ENCODE peak calls at places on chromosomes 6 and 20, in ten cellular contexts. Z is pancreas; D is psoas muscle; S is CD4-positive, alpha-beta T cell; V is GM20000; P is ovary; I is HCT116; H is osteocyte; X is fibroblast of lung; A is progenitor cell of endocrine pancreas. L is an unnamed sample.
A peak's percentile ranks its signal among the peaks of the same experiment; 100 is the strongest.

GRCh38 chr6:10414766-10415592 is at the start of gene TFAP2A:
- DNase-seq in Z (no peak), H (no peak), A (no peak), X (peak; percentile 29), S (no peak), P (no peak), D (peak; percentile 35), I (no peak), V (no peak), L (no peak)

GRCh38 chr20:38706482-38706881 is 17.8 kb upstream of the SLC32A1 start:
- DNase-seq in Z (no peak), S (no peak), X (no peak), V (no peak), I (no peak), H (no peak), D (no peak), P (no peak), A (no peak), L (no peak)

GRCh38 chr20:10352934-10353866 is 80.8 kb downstream of the MKKS start:
- DNase-seq in D (no peak), V (no peak), A (no peak), P (no peak), X (peak; percentile 80), Z (no peak), S (no peak), I (no peak), H (no peak), L (no peak)

GRCh38 chr20:54122681-54123586 is 50.9 kb downstream of the CYP24A1 start:
- DNase-seq in P (no peak), D (no peak), S (no peak), H (no peak), X (no peak), A (no peak), Z (no peak), I (no peak), V (no peak), L (no peak)

GRCh38 chr6:53273356-53273755 is 75.4 kb downstream of the ELOVL5 start:
- DNase-seq in P (no peak), I (no peak), V (no peak), D (no peak), H (no peak), A (no peak), X (no peak), Z (no peak), S (no peak), L (no peak)

GRCh38 chr20:44615169-44615791 is 32.9 kb downstream of the PKIG start:
- DNase-seq in P (peak; percentile 55), I (no peak), A (no peak), V (no peak), S (no peak), D (no peak), H (no peak), X (peak; percentile 15), Z (no peak), L (no peak)

GRCh38 chr20:63455568-63455859 is 16.9 kb downstream of the KCNQ2 start:
- DNase-seq in D (no peak), H (no peak), Z (no peak), S (no peak), X (no peak), V (no peak), A (no peak), P (no peak), I (no peak), L (no peak)

GRCh38 chr6:101286146-101286545 is 107.4 kb upstream of the GRIK2 start:
- DNase-seq in Z (no peak), P (no peak), D (no peak), H (no peak), A (no peak), I (no peak), V (no peak), X (no peak), S (no peak), L (no peak)

GRCh38 chr20:64161595-64162238 is 2.5 kb upstream of the MYT1 start:
- DNase-seq in I (no peak), Z (peak; percentile 75), V (peak; percentile 74), D (no peak), X (peak; percentile 47), H (no peak), P (peak; percentile 73), A (peak; percentile 72), S (peak; percentile 13), L (peak; percentile 22)

GRCh38 chr6:150005761-150006651 is 19.3 kb downstream of the RAET1L start:
- DNase-seq in V (no peak), A (peak; percentile 8), I (no peak), P (no peak), S (no peak), D (no peak), Z (no peak), X (no peak), H (peak; percentile 75), L (no peak)

GRCh38 chr20:24100370-24101011 is 111.9 kb upstream of the GGTLC1 start:
- DNase-seq in D (no peak), X (peak; percentile 22), S (peak; percentile 51), I (peak; percentile 18), V (peak; percentile 29), P (no peak), A (peak; percentile 35), H (no peak), Z (no peak), L (no peak)
- TF ChIP-seq CTCF in D (peak; percentile 46), X (peak; percentile 54), S (peak; percentile 80), I (peak; percentile 70), V (peak; percentile 71), P (no peak), A (peak; percentile 86), H (peak; percentile 71), Z (peak; percentile 55), L (peak; percentile 78)

GRCh38 chr6:8548979-8549378 is 113.6 kb upstream of the SLC35B3 start:
- DNase-seq in X (no peak), P (no peak), Z (no peak), S (no peak), H (no peak), D (no peak), I (no peak), A (no peak), V (no peak), L (no peak)

GRCh38 chr6:8551386-8551785 is 116.0 kb upstream of the SLC35B3 start:
- DNase-seq in H (no peak), Z (no peak), D (no peak), S (no peak), I (no peak), A (no peak), P (no peak), X (no peak), V (no peak), L (no peak)

GRCh38 chr6:8549381-8549780 is 114.0 kb upstream of the SLC35B3 start:
- DNase-seq in Z (no peak), A (no peak), V (no peak), X (no peak), P (no peak), S (no peak), I (no peak), D (no peak), H (no peak), L (no peak)

GRCh38 chr6:8543714-8544113 is 108.4 kb upstream of the SLC35B3 start:
- DNase-seq in V (no peak), P (no peak), I (no peak), A (no peak), Z (no peak), S (no peak), H (no peak), D (no peak), X (no peak), L (no peak)

DNA sequence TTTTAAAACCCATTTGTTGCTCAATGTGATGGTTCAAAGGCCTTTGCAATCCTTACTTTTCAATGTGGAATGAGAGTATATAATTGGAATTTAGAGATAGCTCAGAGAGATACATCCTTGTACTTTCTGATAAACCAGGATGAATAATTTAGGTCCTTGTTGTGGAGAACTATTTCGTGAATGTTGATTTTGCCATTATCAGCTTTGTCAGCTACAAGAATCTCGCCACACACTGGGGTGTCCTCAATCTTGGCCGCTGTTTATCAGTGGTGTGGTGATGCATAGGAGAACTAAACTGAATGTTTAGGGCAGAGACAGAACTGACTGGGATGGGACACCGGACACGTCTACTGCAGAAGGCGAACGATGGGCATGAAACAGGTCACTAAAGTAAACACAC is 111.2 kb upstream of the SLC35B3 start:
- DNase-seq in S (no peak), D (no peak), A (no peak), P (no peak), H (no peak), V (no peak), X (no peak), I (no peak), Z (no peak), L (no peak)
- TF ChIP-seq CTCF in S (no peak), D (no peak), A (no peak), P (no peak), H (no peak), V (no peak), X (no peak), I (no peak), Z (no peak), L (no peak)

GRCh38 chr6:125526007-125526720 is 223.3 kb upstream of the HEY2 start:
- DNase-seq in V (no peak), D (no peak), H (no peak), I (no peak), X (no peak), P (no peak), A (no peak), S (no peak), Z (no peak), L (no peak)

GRCh38 chr6:125528614-125529013 is 220.8 kb upstream of the HEY2 start:
- DNase-seq in X (no peak), I (no peak), P (no peak), A (no peak), S (no peak), H (no peak), Z (no peak), V (no peak), D (no peak), L (no peak)

GRCh38 chr6:125524356-125524755 is 222.6 kb upstream of the HDDC2 start:
- DNase-seq in S (no peak), D (no peak), V (no peak), P (no peak), X (no peak), I (no peak), A (no peak), Z (no peak), H (no peak), L (no peak)

GRCh38 chr6:125533710-125534397 is 215.6 kb upstream of the HEY2 start:
- DNase-seq in X (no peak), I (no peak), V (no peak), A (peak; percentile 10), S (no peak), H (no peak), P (no peak), Z (no peak), D (no peak), L (no peak)

DNA sequence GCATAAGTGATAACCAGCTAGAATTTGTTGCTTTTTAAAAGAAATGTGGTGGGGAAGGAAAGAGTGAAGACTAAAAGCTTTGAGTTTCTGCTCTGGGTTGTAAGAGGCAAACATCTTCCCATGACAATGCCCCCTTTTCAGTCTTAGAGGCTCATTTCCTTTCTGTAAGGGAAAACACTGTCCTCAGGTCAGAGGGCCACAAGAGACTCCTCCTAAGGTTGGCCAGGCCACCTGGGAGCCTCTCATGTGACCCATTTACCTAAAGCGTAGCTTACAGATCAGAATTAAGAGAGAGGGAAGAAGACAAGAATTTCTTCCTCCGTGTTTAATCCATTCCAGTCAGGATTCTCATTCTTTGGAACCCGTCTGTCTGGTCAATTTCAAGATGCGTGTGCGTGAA is 220.4 kb upstream of the HEY2 start:
- DNase-seq in D (no peak), Z (no peak), P (no peak), A (no peak), I (no peak), S (no peak), X (no peak), H (no peak), V (no peak), L (no peak)
- TF ChIP-seq CTCF in D (no peak), Z (no peak), P (no peak), A (no peak), I (no peak), S (no peak), X (no peak), H (no peak), V (no peak), L (no peak)

GRCh38 chr6:116847234-116847633 is 18.4 kb upstream of the GPRC6A start:
- DNase-seq in X (peak; percentile 24), P (no peak), D (no peak), Z (no peak), I (peak; percentile 35), V (peak; percentile 12), A (no peak), S (no peak), H (no peak), L (no peak)
- TF ChIP-seq CTCF in X (no peak), P (no peak), D (peak; percentile 35), Z (no peak), I (peak; percentile 12), V (no peak), A (peak; percentile 51), S (no peak), H (peak; percentile 52), L (no peak)